ENCODE peak calls at places on chromosomes 5 and 9, in seven cellular contexts. N, Y, W, C, H, O and D are unnamed samples. For H3K9me3 and H3K4me1, the result is how much of the 10 kb centered on the place peaks cover.

GRCh38 chr9:93127395-93127911 is 6.6 kb downstream of the NINJ1 start:
- DNase-seq in W (no peak), N (no peak), H (no peak), Y (peak), C (peak), O (peak), D (no peak)

GRCh38 chr9:109289186-109289585 is 31.7 kb downstream of the EPB41L4B start:
- DNase-seq in O (peak), H (no peak), C (peak), Y (no peak), W (no peak), N (no peak), D (no peak)

GRCh38 chr5:143812085-143812705 is at the start of gene HMHB1:
- DNase-seq in O (no peak), C (no peak), N (no peak), W (no peak), H (no peak), Y (no peak), D (no peak)

GRCh38 chr5:1730487-1730847 is 69.2 kb downstream of the MRPL36 start:
- DNase-seq in C (no peak), Y (no peak), W (no peak), H (no peak), N (no peak), O (no peak), D (no peak)

GRCh38 chr5:59401637-59402036 is 491.9 kb downstream of the PDE4D start:
- DNase-seq in C (no peak), O (no peak), H (no peak), N (no peak), Y (no peak), W (no peak), D (no peak)

GRCh38 chr5:10896016-10896415 is 135.0 kb upstream of the DAP start:
- DNase-seq in W (no peak), H (no peak), Y (no peak), C (no peak), N (no peak), O (no peak), D (no peak)

GRCh38 chr5:143495823-143496275 is 92.4 kb upstream of the NR3C1 start:
- DNase-seq in Y (peak), W (no peak), O (no peak), N (no peak), H (peak), C (no peak), D (no peak)

GRCh38 chr5:56328753-56329560 is 95.8 kb upstream of the ANKRD55 start:
- DNase-seq in O (no peak), N (peak), C (no peak), W (no peak), H (no peak), Y (peak), D (no peak)

GRCh38 chr5:38433160-38433861 is 123.1 kb downstream of the LIFR start:
- DNase-seq in C (no peak), Y (peak), O (no peak), N (no peak), W (no peak), H (peak), D (no peak)

GRCh38 chr5:116605310-116606070 is 30.9 kb upstream of the SEMA6A start:
- DNase-seq in H (no peak), Y (no peak), C (no peak), N (no peak), O (no peak), W (no peak), D (peak)

GRCh38 chr5:104045987-104046386 is 483.4 kb upstream of the NUDT12 start:
- DNase-seq in H (no peak), N (no peak), W (no peak), O (no peak), Y (no peak), C (no peak), D (no peak)

GRCh38 chr9:71819115-71819739 is 50.9 kb upstream of the CEMIP2 start:
- DNase-seq in Y (peak), N (peak), W (no peak), C (no peak), O (peak), H (peak), D (peak)

GRCh38 chr9:25557645-25558300 is 120.5 kb downstream of the TUSC1 start:
- DNase-seq in Y (no peak), O (no peak), W (no peak), N (no peak), H (no peak), C (no peak), D (no peak)

GRCh38 chr5:65120371-65120967 is 351.7 kb downstream of the CWC27 start:
- DNase-seq in Y (no peak), C (no peak), O (no peak), H (no peak), N (no peak), W (no peak), D (no peak)

GRCh38 chr5:143341807-143342570 is 61.5 kb downstream of the NR3C1 start:
- DNase-seq in W (no peak), H (peak), C (no peak), Y (peak), O (no peak), N (no peak), D (no peak)

GRCh38 chr9:21326526-21327139 is 8.6 kb downstream of the KLHL9 start:
- DNase-seq in H (no peak), C (no peak), Y (peak), N (no peak), W (no peak), O (no peak), D (peak)

GRCh38 chr5:149707097-149707496 is 23.0 kb upstream of the PPARGC1B start:
- DNase-seq in Y (no peak), C (no peak), H (no peak), O (no peak), N (no peak), W (no peak), D (no peak)

GRCh38 chr5:55994502-55994997 is at the start of gene IL6ST:
- DNase-seq in C (peak), Y (peak), W (no peak), H (no peak), O (peak), N (peak), D (peak)

GRCh38 chr9:107410045-107410819 is 79.3 kb downstream of the KLF4 start:
- DNase-seq in O (no peak), Y (no peak), H (no peak), N (no peak), C (no peak), W (no peak), D (no peak)

GRCh38 chr9:110573305-110573704 is 6.2 kb downstream of the SVEP1 start:
- DNase-seq in Y (no peak), O (no peak), C (no peak), N (no peak), H (no peak), W (no peak), D (no peak)

GRCh38 chr5:18761801-18762200 is 1127.5 kb downstream of the TAF11L14 start:
- DNase-seq in C (no peak), H (no peak), N (no peak), O (no peak), W (no peak), Y (no peak), D (no peak)

GRCh38 chr9:128735373-128735772 is 11.4 kb upstream of the ZDHHC12 start:
- DNase-seq in W (no peak), H (peak), C (no peak), O (no peak), N (no peak), Y (no peak), D (no peak)

GRCh38 chr5:61600945-61601491 is 269.0 kb downstream of the ZSWIM6 start:
- DNase-seq in W (no peak), C (no peak), Y (no peak), N (no peak), O (no peak), H (no peak), D (no peak)

GRCh38 chr9:112439171-112439570 is 47.5 kb upstream of the KIAA1958 start:
- DNase-seq in Y (no peak), H (no peak), O (no peak), W (no peak), N (no peak), C (no peak), D (no peak)

GRCh38 chr9:126684345-126684744 is 70.6 kb downstream of the LMX1B start:
- DNase-seq in H (no peak), C (no peak), W (no peak), Y (no peak), N (no peak), O (no peak), D (no peak)

GRCh38 chr5:16618138-16618897 is 1.5 kb upstream of the RETREG1 start:
- DNase-seq in C (no peak), O (no peak), N (no peak), W (no peak), Y (no peak), H (no peak), D (no peak)

GRCh38 chr9:129860653-129861446 is 25.6 kb downstream of the USP20 start:
- DNase-seq in Y (no peak), W (no peak), O (no peak), N (no peak), C (no peak), H (no peak), D (no peak)

GRCh38 chr5:135606431-135606830 is 27.6 kb upstream of the CXCL14 start:
- DNase-seq in W (no peak), N (no peak), C (no peak), O (no peak), Y (no peak), H (no peak), D (no peak)

GRCh38 chr9:132857031-132857430 is 21.1 kb downstream of the AK8 start:
- DNase-seq in Y (peak), H (peak), W (no peak), O (peak), C (peak), N (no peak), D (no peak)

GRCh38 chr9:21660976-21661375 is 141.5 kb upstream of the MTAP start:
- DNase-seq in Y (no peak), H (no peak), O (no peak), C (no peak), N (no peak), W (no peak), D (no peak)

GRCh38 chr5:131302506-131302905 is 38.7 kb downstream of the CDC42SE2 start:
- DNase-seq in C (no peak), W (no peak), H (no peak), N (no peak), O (no peak), Y (no peak), D (no peak)

GRCh38 chr5:131305138-131305650 is 41.3 kb downstream of the CDC42SE2 start:
- DNase-seq in Y (no peak), O (no peak), H (no peak), C (no peak), W (no peak), N (no peak), D (no peak)

GRCh38 chr5:131304414-131304813 is 40.6 kb downstream of the CDC42SE2 start:
- DNase-seq in O (no peak), Y (no peak), N (no peak), H (no peak), C (no peak), W (no peak), D (no peak)

GRCh38 chr5:131305906-131306305 is 42.1 kb downstream of the CDC42SE2 start:
- DNase-seq in Y (peak), O (no peak), W (no peak), C (no peak), N (no peak), H (no peak), D (no peak)

GRCh38 chr5:131303537-131303936 is 39.7 kb downstream of the CDC42SE2 start:
- DNase-seq in W (no peak), O (no peak), H (no peak), N (no peak), C (no peak), Y (peak), D (no peak)
- H3K9me3 ChIP-seq in W (under half), O (under half), H (under half), N (under half), C (under half), Y (under half), D (under half)

GRCh38 chr5:132765311-132766019 is 11.6 kb downstream of the SEPTIN8 start:
- DNase-seq in O (peak), N (no peak), C (no peak), W (no peak), H (no peak), Y (no peak), D (no peak)

GRCh38 chr5:132767150-132767549 is 9.9 kb downstream of the SEPTIN8 start:
- DNase-seq in C (no peak), W (no peak), H (no peak), Y (peak), N (no peak), O (no peak), D (no peak)

GRCh38 chr5:132768485-132768868 is 8.6 kb downstream of the SEPTIN8 start:
- DNase-seq in H (no peak), W (no peak), O (no peak), N (no peak), C (no peak), Y (no peak), D (no peak)

GRCh38 chr5:132766020-132766805 is 10.8 kb downstream of the SEPTIN8 start:
- DNase-seq in O (peak), N (no peak), Y (no peak), W (no peak), H (no peak), C (no peak), D (no peak)

GRCh38 chr5:132766806-132767055 is 10.3 kb downstream of the SEPTIN8 start:
- DNase-seq in O (no peak), N (no peak), C (no peak), W (no peak), H (no peak), Y (no peak), D (no peak)
- H3K4me1 ChIP-seq in O (under half), N (under half), C (under half), W (under half), H (under half), Y (under half), D (under half)

GRCh38 chr5:179734536-179735164 is 2.0 kb downstream of the MAML1 start:
- DNase-seq in W (no peak), O (no peak), C (no peak), N (no peak), Y (no peak), H (no peak), D (peak)
- H3K4me3 ChIP-seq in W (peak), O (no peak), C (no peak), N (peak), Y (peak), H (no peak), D (peak)

GRCh38 chr5:172664018-172664417 is 23.0 kb downstream of the NEURL1B start:
- DNase-seq in N (no peak), C (no peak), O (no peak), H (no peak), Y (no peak), W (no peak), D (no peak)
- H3K9me3 ChIP-seq in N (under half), C (under half), O (under half), H (under half), Y (under half), W (under half), D (under half)

GRCh38 chr5:131983244-131983771 is 28.1 kb downstream of the ACSL6 start:
- DNase-seq in C (no peak), H (no peak), W (no peak), N (no peak), Y (peak), O (no peak), D (no peak)

GRCh38 chr5:131981516-131981915 is 29.9 kb downstream of the ACSL6 start:
- DNase-seq in W (no peak), N (no peak), C (no peak), Y (no peak), H (no peak), O (no peak), D (no peak)

GRCh38 chr5:131979816-131980215 is 31.6 kb downstream of the ACSL6 start:
- DNase-seq in H (no peak), Y (no peak), W (no peak), C (no peak), N (no peak), O (no peak), D (no peak)

GRCh38 chr5:131977212-131977604 is 31.7 kb upstream of the MEIKIN start:
- DNase-seq in W (no peak), H (no peak), O (no peak), N (no peak), C (no peak), Y (no peak), D (no peak)

DNA sequence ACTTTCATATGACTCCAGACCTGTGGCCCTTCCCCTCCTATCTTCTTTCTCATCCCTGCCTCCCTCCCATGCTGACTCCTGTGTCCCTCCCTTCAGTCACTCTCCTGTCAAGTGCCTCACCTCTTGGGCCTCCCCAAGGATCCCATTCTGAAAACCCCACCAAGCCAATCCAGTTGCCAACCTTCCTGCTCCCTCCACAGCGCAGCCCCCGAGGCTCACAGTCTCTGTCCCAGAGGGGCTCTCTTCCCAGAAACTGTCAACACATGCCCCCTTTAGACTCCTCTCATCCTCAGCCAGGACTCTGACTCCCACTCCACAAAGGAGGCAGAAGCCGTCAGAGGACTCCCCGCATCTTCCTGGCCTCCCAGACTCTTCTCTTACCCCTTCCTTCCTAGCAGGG is 30.8 kb downstream of the ACSL6 start:
- DNase-seq in Y (no peak), H (no peak), N (no peak), O (no peak), W (no peak), C (no peak), D (no peak)
- H3K4me1 ChIP-seq in Y (under half), H (under half), N (under half), O (under half), W (under half), C (under half), D (under half)

GRCh38 chr9:77017505-77017894 is 2.0 kb upstream of the FOXB2 start:
- DNase-seq in C (no peak), O (no peak), N (no peak), Y (no peak), W (no peak), H (no peak), D (no peak)
- H3K4me3 ChIP-seq in C (no peak), O (no peak), N (no peak), Y (no peak), W (no peak), H (no peak), D (no peak)